ENCODE peak calls at places on chromosomes 5 and 9, in nine cellular contexts. K is progenitor cell of endocrine pancreas, M is NCI-H2081, E is NCI-H1417, B is HEK293T, F is neural crest cell, W is fibroblast of pulmonary artery, G is T-helper 1 cell, Z is lower leg skin. Y is an unnamed sample.

GRCh38 chr5:157558089-157558595 is 17.4 kb downstream of the ADAM19 start:
- DNase-seq in K (no peak), M (no peak), E (peak; percentile 28), B (no peak), F (no peak), W (peak; percentile 33), G (no peak), Z (no peak), Y (no peak)

GRCh38 chr5:17223375-17224185 is 6.1 kb downstream of the BASP1 start:
- DNase-seq in K (no peak), M (no peak), E (no peak), B (no peak), F (no peak), W (no peak), G (no peak), Z (no peak), Y (no peak)

GRCh38 chr9:22041329-22041728 is 32.2 kb upstream of the CDKN2B start:
- DNase-seq in K (no peak), M (no peak), E (no peak), B (no peak), F (no peak), W (no peak), G (no peak), Z (no peak), Y (no peak)

GRCh38 chr5:21263361-21263760 is 1275.4 kb upstream of the CDH18 start:
- DNase-seq in K (no peak), M (no peak), E (no peak), B (no peak), F (no peak), W (peak; percentile 5), G (no peak), Z (no peak), Y (no peak)

GRCh38 chr5:100576217-100576751 is 41.1 kb downstream of the FAM174A start:
- DNase-seq in K (no peak), M (no peak), E (no peak), B (no peak), F (no peak), W (peak; percentile 16), G (no peak), Z (no peak), Y (no peak)

GRCh38 chr5:109612278-109612905 is 77.3 kb upstream of the MAN2A1 start:
- DNase-seq in K (no peak), M (no peak), E (no peak), B (no peak), F (peak; percentile 8), W (no peak), G (no peak), Z (no peak), Y (peak; percentile 44)

GRCh38 chr5:176647870-176648466 is 684 bp downstream of the TSPAN17 start:
- DNase-seq in K (no peak), M (peak; percentile 13), E (peak; percentile 23), B (peak; percentile 61), F (no peak), W (peak; percentile 23), G (no peak), Z (peak; percentile 91), Y (no peak)

GRCh38 chr9:80690340-80690939 is 998.9 kb downstream of the TLE1 start:
- DNase-seq in K (no peak), M (no peak), E (no peak), B (no peak), F (no peak), W (no peak), G (no peak), Z (no peak), Y (no peak)

Y was measured in retina.